ENCODE peak calls at places on chromosomes 12 and 14, in nine cellular contexts. A is lung, U is HAP-1, F is SK-N-SH, Z is sigmoid colon, C is fibroblast of lung, G is body of pancreas, W is foreskin keratinocyte, O is gastrocnemius medialis. L is an unnamed sample.

GRCh38 chr12:83763425-83763824 is 1076.7 kb downstream of the TMTC2 start:
- DNase-seq in A (no peak), U (no peak), F (no peak), Z (no peak), C (no peak), G (no peak), W (peak; percentile 97), O (no peak), L (peak; percentile 57)

GRCh38 chr14:24351517-24351916 is 11.7 kb upstream of the RIPK3 start:
- DNase-seq in A (no peak), U (no peak), F (no peak), Z (no peak), C (peak; percentile 54), G (no peak), W (peak; percentile 42), O (no peak), L (peak; percentile 63)

GRCh38 chr14:100281286-100282082 is 24.8 kb downstream of the SLC25A29 start:
- DNase-seq in A (peak; percentile 69), U (no peak), F (no peak), Z (no peak), C (no peak), G (no peak), W (no peak), O (no peak), L (no peak)

GRCh38 chr14:93426750-93427149 is 4.0 kb upstream of the UNC79 start:
- DNase-seq in A (no peak), U (no peak), F (no peak), Z (no peak), C (no peak), G (no peak), W (no peak), O (no peak), L (no peak)

GRCh38 chr12:22787557-22787956 is 162.6 kb downstream of the ETNK1 start:
- DNase-seq in A (no peak), U (no peak), F (no peak), Z (no peak), C (peak; percentile 37), G (no peak), W (no peak), O (no peak), L (peak; percentile 15)

GRCh38 chr12:131917139-131917710 is 11.9 kb upstream of the PUS1 start:
- DNase-seq in A (no peak), U (no peak), F (no peak), Z (no peak), C (no peak), G (no peak), W (no peak), O (no peak), L (no peak)

GRCh38 chr12:131379758-131380157 is 331.1 kb upstream of the SFSWAP start:
- DNase-seq in A (no peak), U (no peak), F (no peak), Z (no peak), C (no peak), G (no peak), W (no peak), O (no peak), L (no peak)

GRCh38 chr12:41683023-41683422 is 461.7 kb downstream of the GXYLT1 start:
- DNase-seq in A (no peak), U (no peak), F (no peak), Z (no peak), C (no peak), G (no peak), W (no peak), O (no peak), L (no peak)

GRCh38 chr12:56117778-56118687 is at the start of gene ZC3H10:
- DNase-seq in A (peak; percentile 99), U (peak; percentile 99), F (peak; percentile 89), Z (peak; percentile 99), C (peak; percentile 100), G (peak; percentile 100), W (peak; percentile 98), O (peak; percentile 98), L (peak; percentile 99)

GRCh38 chr12:113049976-113050742 is 6.4 kb upstream of the DTX1 start:
- DNase-seq in A (no peak), U (peak; percentile 60), F (peak; percentile 70), Z (no peak), C (no peak), G (peak; percentile 46), W (no peak), O (no peak), L (peak; percentile 26)

GRCh38 chr14:35952584-35952983 is 126.4 kb downstream of the BRMS1L start:
- DNase-seq in A (no peak), U (no peak), F (no peak), Z (no peak), C (no peak), G (no peak), W (no peak), O (no peak), L (no peak)

GRCh38 chr14:89977668-89978067 is 21.9 kb downstream of the TDP1 start:
- DNase-seq in A (no peak), U (no peak), F (no peak), Z (no peak), C (no peak), G (no peak), W (no peak), O (no peak), L (no peak)

GRCh38 chr14:100898935-100899840 is 4.3 kb downstream of the RTL1 start:
- DNase-seq in A (peak; percentile 24), U (no peak), F (peak; percentile 51), Z (peak; percentile 64), C (no peak), G (peak; percentile 45), W (no peak), O (no peak), L (peak; percentile 19)

GRCh38 chr14:84343637-84344036 is 1186.3 kb upstream of the FLRT2 start:
- DNase-seq in A (no peak), U (no peak), F (no peak), Z (no peak), C (peak; percentile 69), G (no peak), W (peak; percentile 34), O (no peak), L (peak; percentile 73)

GRCh38 chr12:75479963-75480461 is 543 bp upstream of the GLIPR1 start:
- DNase-seq in A (no peak), U (no peak), F (no peak), Z (no peak), C (peak; percentile 86), G (no peak), W (no peak), O (no peak), L (peak; percentile 69)

GRCh38 chr12:52349196-52349595 is 18.1 kb downstream of the KRT85 start:
- DNase-seq in A (no peak), U (no peak), F (no peak), Z (no peak), C (no peak), G (no peak), W (peak; percentile 65), O (no peak), L (peak; percentile 53)

GRCh38 chr14:48384786-48385185 is 709.4 kb upstream of the MDGA2 start:
- DNase-seq in A (no peak), U (no peak), F (no peak), Z (no peak), C (no peak), G (no peak), W (peak; percentile 9), O (no peak), L (no peak)

GRCh38 chr12:32104572-32105355 is 1.9 kb upstream of the BICD1 start:
- DNase-seq in A (no peak), U (no peak), F (no peak), Z (no peak), C (no peak), G (no peak), W (no peak), O (no peak), L (no peak)

DNA sequence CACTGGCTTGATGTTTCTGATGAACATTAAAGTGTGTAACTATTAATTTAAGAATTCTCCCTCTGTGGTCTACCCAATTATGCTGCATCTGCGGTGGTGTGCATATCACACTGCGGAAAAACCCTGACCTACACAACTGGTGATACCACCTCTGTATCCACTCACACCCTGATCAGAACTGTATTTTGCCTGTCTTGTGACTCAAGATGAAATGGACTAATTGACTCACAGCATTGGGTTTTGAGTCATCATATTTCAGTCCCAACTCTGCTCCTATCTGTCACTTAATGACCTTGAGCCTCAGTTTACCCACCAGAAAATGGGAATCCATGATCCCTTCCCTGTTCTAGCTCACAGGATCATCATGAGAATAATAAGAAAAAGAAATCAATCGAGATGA is 65.6 kb downstream of the NUAK1 start:
- DNase-seq in A (no peak), U (no peak), F (no peak), Z (no peak), C (no peak), G (no peak), W (no peak), O (no peak), L (no peak)
- H3K4me1 ChIP-seq in A (peaks cover 6% of the 10 kb centered on the region), U (no peaks in the 10 kb centered on the region), F (peaks cover 3% of the 10 kb centered on the region), Z (peaks cover 38% of the 10 kb centered on the region), C (peaks cover 10% of the 10 kb centered on the region), G (peaks cover 8% of the 10 kb centered on the region), W (no peaks in the 10 kb centered on the region), O (peaks cover 3% of the 10 kb centered on the region), L (peaks cover 19% of the 10 kb centered on the region)

GRCh38 chr12:20805921-20806320 is 4.6 kb upstream of the SLCO1B3 start:
- DNase-seq in A (no peak), U (no peak), F (no peak), Z (no peak), C (no peak), G (no peak), W (no peak), O (no peak), L (no peak)

GRCh38 chr12:20815573-20815972 is 5.1 kb downstream of the SLCO1B3 start:
- DNase-seq in A (no peak), U (no peak), F (no peak), Z (no peak), C (no peak), G (no peak), W (no peak), O (no peak), L (no peak)

GRCh38 chr12:20807192-20808080 is 3.1 kb upstream of the SLCO1B3 start:
- DNase-seq in A (no peak), U (no peak), F (no peak), Z (no peak), C (no peak), G (no peak), W (no peak), O (no peak), L (no peak)

GRCh38 chr12:20808521-20808920 is 2.0 kb upstream of the SLCO1B3 start:
- DNase-seq in A (no peak), U (no peak), F (no peak), Z (no peak), C (no peak), G (no peak), W (no peak), O (no peak), L (no peak)

GRCh38 chr12:20810487-20810886 is at the start of gene SLCO1B3:
- DNase-seq in A (no peak), U (no peak), F (no peak), Z (no peak), C (no peak), G (no peak), W (no peak), O (no peak), L (no peak)
- H3K4me1 ChIP-seq in A (no peaks in the 10 kb centered on the region), U (no peaks in the 10 kb centered on the region), F (no peaks in the 10 kb centered on the region), Z (no peaks in the 10 kb centered on the region), C (no peaks in the 10 kb centered on the region), G (peaks cover 6% of the 10 kb centered on the region), W (no peaks in the 10 kb centered on the region), O (no peaks in the 10 kb centered on the region), L (no peaks in the 10 kb centered on the region)

GRCh38 chr12:6774557-6775062 is 2.3 kb downstream of the LAG3 start:
- DNase-seq in A (no peak), U (no peak), F (no peak), Z (no peak), C (no peak), G (no peak), W (no peak), O (no peak), L (no peak)
- H3K4me1 ChIP-seq in A (peaks cover 6% of the 10 kb centered on the region), U (peaks cover 7% of the 10 kb centered on the region), F (peaks cover 21% of the 10 kb centered on the region), Z (peaks cover 68% of the 10 kb centered on the region), C (peaks cover 13% of the 10 kb centered on the region), G (peaks cover 8% of the 10 kb centered on the region), W (no peaks in the 10 kb centered on the region), O (peaks cover 9% of the 10 kb centered on the region), L (peaks cover 6% of the 10 kb centered on the region)

GRCh38 chr12:116922194-116922897 is 11.6 kb downstream of the FBXW8 start:
- DNase-seq in A (no peak), U (no peak), F (no peak), Z (no peak), C (peak; percentile 63), G (no peak), W (no peak), O (no peak), L (no peak)
- H3K4me1 ChIP-seq in A (peaks cover 2% of the 10 kb centered on the region), U (peaks cover 5% of the 10 kb centered on the region), F (no peaks in the 10 kb centered on the region), Z (peaks cover 19% of the 10 kb centered on the region), C (peaks cover 4% of the 10 kb centered on the region), G (peaks cover 43% of the 10 kb centered on the region), W (peaks cover 12% of the 10 kb centered on the region), O (peaks cover 5% of the 10 kb centered on the region), L (no peaks in the 10 kb centered on the region)